ENCODE peak calls at places on chromosomes 2 and 18, in six cellular contexts. R is posterior vena cava, T is HTR-8/SVneo, Y is AG09319, B is foreskin melanocyte, Q is GM23248. C is an unnamed sample.

GRCh38 chr2:235458839-235459273 is 35.0 kb upstream of the AGAP1 start:
- DNase-seq in Q (peak; percentile 59), R (no peak), T (peak; percentile 29), B (no peak), Y (no peak), C (no peak)

GRCh38 chr2:10536569-10537133 is 88.5 kb upstream of the ODC1 start:
- DNase-seq in Y (no peak), B (peak; percentile 19), T (no peak), R (no peak), Q (no peak), C (no peak)

GRCh38 chr2:51866361-51866760 is 834.4 kb upstream of the NRXN1 start:
- DNase-seq in T (no peak), B (no peak), R (no peak), Q (peak; percentile 42), Y (no peak), C (no peak)

GRCh38 chr2:113236367-113237159 is 42.2 kb downstream of the PAX8 start:
- DNase-seq in T (no peak), Q (peak; percentile 43), Y (no peak), R (no peak), B (no peak), C (no peak)

GRCh38 chr2:231904161-231904611 is 22.0 kb downstream of the NPPC start:
- DNase-seq in R (peak; percentile 44), T (no peak), Q (no peak), Y (no peak), B (no peak), C (no peak)

GRCh38 chr2:134611316-134611715 is 107.5 kb downstream of the TMEM163 start:
- DNase-seq in R (no peak), B (no peak), T (no peak), Y (no peak), Q (no peak), C (no peak)

GRCh38 chr2:49129034-49129433 is 25.3 kb downstream of the FSHR start:
- DNase-seq in Q (no peak), Y (no peak), T (no peak), B (no peak), R (no peak), C (no peak)

GRCh38 chr18:54958711-54959625 is at the start of gene CCDC68:
- DNase-seq in B (no peak), T (no peak), Y (no peak), Q (peak; percentile 23), R (no peak), C (no peak)

GRCh38 chr2:184304006-184304405 is 294.3 kb upstream of the ZNF804A start:
- DNase-seq in Y (no peak), Q (no peak), R (no peak), B (no peak), T (no peak), C (no peak)

C was measured in ascending aorta.